ENCODE peak calls at places on chromosome X, in four cellular contexts. E is neural progenitor cell, R is fibroblast of lung, F is IMR-90. T is an unnamed sample.
A peak's percentile ranks its signal among the peaks of the same experiment; 100 is the strongest.

GRCh38 chrX:44784241-44784640 is 59.6 kb upstream of the DUSP21 start:
- DNase-seq in R (peak; percentile 9), E (no peak), F (no peak), T (no peak)

GRCh38 chrX:19659929-19660328 is 144.6 kb upstream of the MAP3K15 start:
- DNase-seq in E (no peak), R (no peak), F (no peak), T (peak; percentile 23)

GRCh38 chrX:150899191-150899757 is 806 bp upstream of the CD99L2 start:
- DNase-seq in E (peak; percentile 65), F (peak; percentile 6), R (peak; percentile 15), T (peak; percentile 13)

GRCh38 chrX:20362268-20363002 is 95.7 kb upstream of the RPS6KA3 start:
- DNase-seq in E (peak; percentile 1), F (peak; percentile 50), R (peak; percentile 75), T (peak; percentile 64)

GRCh38 chrX:70439016-70439415 is 5.6 kb upstream of the DLG3 start:
- DNase-seq in F (no peak), E (no peak), R (peak; percentile 34), T (peak; percentile 13)

GRCh38 chrX:24371391-24371972 is 11.0 kb downstream of the SUPT20HL1 start:
- DNase-seq in R (peak; percentile 44), E (peak; percentile 90), F (peak; percentile 47), T (peak; percentile 66)

GRCh38 chrX:17375361-17375630 is 296 bp downstream of the NHS start:
- DNase-seq in E (no peak), F (no peak), R (peak; percentile 18), T (peak; percentile 17)

GRCh38 chrX:74242050-74242449 is 61.9 kb upstream of the ZCCHC13 start:
- DNase-seq in R (peak; percentile 71), E (no peak), F (peak; percentile 76), T (peak; percentile 49)

GRCh38 chrX:41664307-41665299 is 24.2 kb upstream of the GPR34 start:
- DNase-seq in R (peak; percentile 18), E (no peak), F (peak; percentile 19), T (no peak)

GRCh38 chrX:48508400-48509244 is at the start of gene PORCN:
- DNase-seq in F (peak; percentile 35), E (peak; percentile 84), R (peak; percentile 56), T (peak; percentile 59)

GRCh38 chrX:126395909-126396308 is 156.7 kb downstream of the DCAF12L1 start:
- DNase-seq in R (no peak), F (no peak), E (no peak), T (no peak)
- TF ChIP-seq CTCF in R (no peak), F (no peak), E (no peak), T (no peak)

GRCh38 chrX:153764786-153765137 is 713 bp downstream of the PLXNB3 start:
- DNase-seq in R (no peak), E (no peak), F (no peak), T (no peak)

GRCh38 chrX:153765138-153766079 is 1.4 kb downstream of the PLXNB3 start:
- DNase-seq in R (peak; percentile 14), E (no peak), F (peak; percentile 5), T (peak; percentile 21)

GRCh38 chrX:153763298-153763932 is 634 bp upstream of the PLXNB3 start:
- DNase-seq in E (no peak), R (no peak), F (no peak), T (no peak)

GRCh38 chrX:153762636-153763173 is 1.3 kb upstream of the PLXNB3 start:
- DNase-seq in F (no peak), R (no peak), E (no peak), T (no peak)

GRCh38 chrX:153763989-153764755 is at the start of gene PLXNB3:
- DNase-seq in E (peak; percentile 77), F (peak; percentile 58), R (peak; percentile 55), T (peak; percentile 74)
- H3K4me3 ChIP-seq in E (no peak within 1 kb of the TSS), F (peak within 1 kb of the TSS; percentile 43), R (peak within 1 kb of the TSS; percentile 48), T (peak within 1 kb of the TSS; percentile 50)

DNA sequence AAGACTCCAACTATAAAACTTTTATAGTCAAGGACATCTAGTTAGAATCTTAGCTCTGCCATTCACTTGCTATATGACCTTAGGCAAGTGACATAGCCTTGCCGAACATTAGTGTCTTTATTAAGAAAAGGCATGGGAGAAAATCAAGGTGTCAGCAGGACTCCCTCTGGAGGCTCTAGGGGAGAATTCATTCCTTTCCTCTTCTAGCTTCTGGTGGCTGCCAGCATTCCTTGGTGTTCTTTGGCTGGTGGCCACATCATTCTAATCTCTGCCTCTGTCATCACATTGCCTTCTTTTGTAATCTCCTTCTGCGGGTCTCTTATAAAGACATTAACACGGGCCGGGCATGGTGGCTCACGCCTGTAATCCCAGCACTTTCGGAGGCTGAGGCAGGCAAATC is 99.8 kb downstream of the PPP1R2C start:
- DNase-seq in F (no peak), E (no peak), R (peak; percentile 6), T (peak; percentile 73)
- TF ChIP-seq CTCF in F (no peak), E (peak; percentile 11), R (no peak), T (peak; percentile 18)

DNA sequence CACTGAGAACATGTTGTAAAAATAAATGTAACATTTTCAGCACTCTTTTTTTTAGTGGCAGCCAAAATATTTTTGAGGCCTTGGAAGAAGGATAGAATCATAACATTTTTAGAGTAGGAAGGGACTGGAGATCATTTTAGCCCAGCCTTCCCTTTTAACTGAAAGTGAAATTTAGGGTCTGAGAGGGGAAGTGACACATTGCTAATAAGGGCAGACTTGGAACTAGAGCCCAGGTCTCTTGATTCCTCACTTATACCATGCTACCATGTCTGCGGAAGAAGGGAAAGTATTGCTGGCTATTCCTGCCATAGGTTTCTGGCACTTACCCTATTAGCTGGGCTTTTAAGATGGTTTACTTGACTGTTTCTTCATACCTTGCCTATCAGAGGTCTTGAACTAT is 4.8 kb downstream of the WDR44 start:
- DNase-seq in E (no peak), R (no peak), F (no peak), T (no peak)
- H3K4me3 ChIP-seq in E (no peak overlapping the region), R (no peak overlapping the region), F (no peak overlapping the region), T (no peak overlapping the region)

GRCh38 chrX:107777536-107777832 is at the start of gene NCBP2L:
- DNase-seq in R (no peak), E (no peak), F (no peak), T (no peak)

GRCh38 chrX:107775000-107775733 is 420 bp downstream of the TSC22D3 start:
- DNase-seq in F (no peak), E (peak; percentile 35), R (no peak), T (no peak)

GRCh38 chrX:107776649-107777535 is 641 bp upstream of the NCBP2L start:
- DNase-seq in F (peak; percentile 87), E (peak; percentile 92), R (peak; percentile 80), T (peak; percentile 93)

GRCh38 chrX:107773906-107774435 is 1.6 kb downstream of the TSC22D3 start:
- DNase-seq in R (no peak), E (no peak), F (no peak), T (no peak)

DNA sequence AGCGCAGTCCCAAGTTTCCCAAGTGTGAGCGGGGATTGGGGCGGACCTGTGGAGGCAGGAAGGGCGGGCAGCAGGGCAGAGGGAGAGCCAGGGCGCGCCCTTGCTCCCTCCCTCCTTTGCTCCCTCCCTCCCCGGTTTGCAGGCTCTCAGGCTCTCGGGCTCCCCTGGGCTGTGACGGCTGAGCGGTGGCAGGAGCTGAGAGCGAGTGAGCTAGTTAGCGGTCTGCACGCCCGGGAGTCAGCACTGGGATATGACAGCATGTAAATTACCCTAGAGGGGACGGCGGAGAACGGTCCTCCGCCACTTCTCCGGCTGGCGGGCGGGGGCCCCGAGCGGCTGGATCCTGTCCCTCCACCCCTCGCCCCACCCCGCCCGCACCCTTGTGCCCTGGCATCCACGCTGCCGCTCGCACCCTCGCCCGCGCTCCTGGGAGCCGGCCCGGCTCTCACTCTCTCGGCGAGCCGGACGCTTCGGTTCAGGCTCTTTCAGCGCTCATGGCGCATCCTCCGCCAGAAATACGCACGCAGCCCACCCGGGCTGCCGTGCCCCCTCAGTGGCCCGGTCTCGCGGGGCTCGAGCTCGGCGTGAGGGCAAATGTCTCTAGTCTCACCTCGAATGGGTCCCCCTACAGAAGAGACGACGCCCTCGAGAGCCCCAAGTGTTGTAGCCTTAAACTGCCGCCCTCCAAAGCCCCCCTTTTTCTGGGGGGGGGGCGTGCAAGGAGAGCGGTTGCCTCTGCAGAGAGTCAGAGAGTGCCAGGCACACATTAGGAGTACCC is at the start of gene TSC22D3:
- DNase-seq in E (peak; percentile 87), F (peak; percentile 33), R (peak; percentile 54), T (peak; percentile 73)
- TF ChIP-seq CTCF in E (no peak), F (peak; percentile 5), R (no peak), T (peak; percentile 9)

GRCh38 chrX:15856580-15856979 is 2.0 kb upstream of the AP1S2 start:
- DNase-seq in R (no peak), F (no peak), E (no peak), T (no peak)

GRCh38 chrX:15854712-15855561 is at the start of gene AP1S2:
- DNase-seq in E (peak; percentile 99), R (peak; percentile 92), F (peak; percentile 92), T (peak; percentile 87)

GRCh38 chrX:15853586-15854079 is 980 bp downstream of the AP1S2 start:
- DNase-seq in R (peak; percentile 21), F (no peak), E (peak; percentile 17), T (no peak)

GRCh38 chrX:15854080-15854655 is 445 bp downstream of the AP1S2 start:
- DNase-seq in R (no peak), E (peak; percentile 93), F (no peak), T (no peak)

DNA sequence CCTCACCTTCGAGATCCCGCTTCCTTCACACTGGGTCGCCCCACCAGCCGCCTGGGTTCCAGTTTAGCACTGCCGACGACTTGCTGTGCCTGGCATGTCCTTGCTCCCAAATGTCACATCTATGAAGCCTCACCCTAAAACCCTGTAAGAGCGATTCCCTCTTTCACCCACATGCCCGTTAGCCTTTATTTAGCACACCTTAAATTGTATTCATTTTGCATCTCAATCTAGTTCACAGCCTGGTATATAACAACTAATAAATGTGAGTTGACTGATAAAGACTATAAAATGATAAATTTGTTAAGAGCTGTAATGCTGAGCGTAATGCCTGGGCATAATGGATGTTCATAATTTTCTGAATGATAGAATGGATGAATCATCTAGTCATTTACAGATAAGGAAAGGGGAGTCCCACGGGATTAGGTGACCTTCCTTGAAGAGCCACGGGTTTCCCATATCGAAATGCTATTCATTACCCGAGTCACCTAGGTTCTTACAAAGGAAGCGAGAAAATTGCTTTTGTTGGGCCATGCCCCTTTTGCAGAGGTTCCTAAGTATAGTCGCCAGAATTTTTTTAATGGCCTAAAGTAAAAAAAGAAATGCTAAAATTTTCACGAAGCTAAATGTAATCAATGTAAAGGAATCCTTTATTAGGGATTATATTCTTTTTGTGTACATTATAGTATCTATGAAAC is 1.1 kb upstream of the AP1S2 start:
- DNase-seq in F (no peak), E (peak; percentile 29), R (no peak), T (no peak)
- H3K4me3 ChIP-seq in F (peak overlapping the region; percentile 60), E (peak overlapping the region; percentile 92), R (peak overlapping the region; percentile 70), T (peak overlapping the region; percentile 64)

GRCh38 chrX:21972721-21973120 is 32.2 kb downstream of the SMS start:
- DNase-seq in F (peak; percentile 83), E (no peak), R (peak; percentile 93), T (peak; percentile 89)
- TF ChIP-seq CTCF in F (peak; percentile 13), E (no peak), R (no peak), T (no peak)

GRCh38 chrX:109707322-109707721 is 25.7 kb downstream of the ACSL4 start:
- DNase-seq in F (no peak), E (no peak), R (no peak), T (no peak)
- H3K4me3 ChIP-seq in F (no peak overlapping the region), E (no peak overlapping the region), R (no peak overlapping the region), T (no peak overlapping the region)